ENCODE peak calls at places on chromosomes 16 and 17, in seven cellular contexts. P, A, C, E, R, F and N are unnamed samples.

GRCh38 chr16:10644092-10644491 is 50.6 kb downstream of the TEKT5 start:
- DNase-seq in P (no peak), A (no peak), C (no peak), E (no peak), R (no peak), F (no peak), N (no peak)

GRCh38 chr17:14011740-14012405 is 57.4 kb upstream of the COX10 start:
- DNase-seq in P (no peak), A (no peak), C (peak), E (no peak), R (no peak), F (no peak), N (no peak)

GRCh38 chr16:87931504-87931903 is 4.8 kb downstream of the CA5A start:
- DNase-seq in P (no peak), A (no peak), C (no peak), E (no peak), R (peak), F (no peak), N (no peak)

GRCh38 chr17:29826045-29826692 is 103.9 kb downstream of the SSH2 start:
- DNase-seq in P (no peak), A (no peak), C (no peak), E (no peak), R (no peak), F (no peak), N (no peak)

GRCh38 chr17:7513850-7514419 is 29.8 kb downstream of the POLR2A start:
- DNase-seq in P (no peak), A (no peak), C (no peak), E (no peak), R (no peak), F (peak), N (no peak)

GRCh38 chr16:89957214-89957785 is 8.7 kb downstream of the DEF8 start:
- DNase-seq in P (no peak), A (no peak), C (no peak), E (no peak), R (no peak), F (no peak), N (no peak)

GRCh38 chr17:68019336-68019674 is 16.2 kb upstream of the KPNA2 start:
- DNase-seq in P (no peak), A (no peak), C (no peak), E (no peak), R (no peak), F (no peak), N (no peak)

GRCh38 chr17:7380321-7380720 is 568 bp upstream of the TNK1 start:
- DNase-seq in P (no peak), A (peak), C (peak), E (peak), R (peak), F (no peak), N (no peak)

GRCh38 chr17:79027274-79027924 is 3.4 kb downstream of the C1QTNF1 start:
- DNase-seq in P (no peak), A (no peak), C (peak), E (no peak), R (no peak), F (peak), N (no peak)

GRCh38 chr16:50066482-50067289 is 916 bp downstream of the HEATR3 start:
- DNase-seq in P (no peak), A (no peak), C (no peak), E (no peak), R (no peak), F (no peak), N (no peak)

GRCh38 chr17:30321314-30321713 is 12.5 kb downstream of the TMIGD1 start:
- DNase-seq in P (no peak), A (no peak), C (no peak), E (no peak), R (no peak), F (no peak), N (peak)

GRCh38 chr17:64632606-64633005 is 29.5 kb downstream of the SMURF2 start:
- DNase-seq in P (no peak), A (no peak), C (no peak), E (no peak), R (peak), F (no peak), N (no peak)

GRCh38 chr16:705748-706188 is at the start of gene FBXL16:
- DNase-seq in P (no peak), A (no peak), C (no peak), E (no peak), R (no peak), F (no peak), N (no peak)

GRCh38 chr16:68384293-68385255 is 63.7 kb downstream of the SMPD3 start:
- DNase-seq in P (no peak), A (peak), C (no peak), E (no peak), R (no peak), F (no peak), N (no peak)

GRCh38 chr17:19357351-19358140 is 5.0 kb downstream of the B9D1 start:
- DNase-seq in P (no peak), A (no peak), C (no peak), E (no peak), R (no peak), F (no peak), N (no peak)

GRCh38 chr16:29806641-29807425 is 504 bp downstream of the MAZ start:
- DNase-seq in P (peak), A (peak), C (peak), E (no peak), R (peak), F (peak), N (no peak)

GRCh38 chr16:57069053-57069452 is 23.3 kb upstream of the CPNE2 start:
- DNase-seq in P (no peak), A (no peak), C (no peak), E (no peak), R (no peak), F (no peak), N (no peak)

GRCh38 chr16:14050297-14051027 is 20.7 kb upstream of the MRTFB start:
- DNase-seq in P (no peak), A (peak), C (no peak), E (no peak), R (peak), F (no peak), N (peak)

GRCh38 chr17:8822401-8823035 is 23.4 kb upstream of the MFSD6L start:
- DNase-seq in P (no peak), A (no peak), C (no peak), E (no peak), R (no peak), F (no peak), N (no peak)

GRCh38 chr17:68512967-68513474 is 791 bp downstream of the PRKAR1A start:
- DNase-seq in P (no peak), A (no peak), C (no peak), E (peak), R (peak), F (peak), N (peak)

GRCh38 chr16:6146874-6147425 is 1049.4 kb upstream of the EEF2KMT start:
- DNase-seq in P (no peak), A (peak), C (no peak), E (no peak), R (no peak), F (no peak), N (no peak)

GRCh38 chr17:11290814-11291213 is 49.8 kb downstream of the SHISA6 start:
- DNase-seq in P (no peak), A (no peak), C (no peak), E (no peak), R (no peak), F (no peak), N (no peak)

GRCh38 chr16:4733747-4734062 is 366 bp downstream of the ANKS3 start:
- DNase-seq in P (no peak), A (no peak), C (no peak), E (no peak), R (peak), F (no peak), N (no peak)

GRCh38 chr16:84176192-84177053 is 10.4 kb downstream of the TAF1C start:
- DNase-seq in P (no peak), A (no peak), C (no peak), E (no peak), R (no peak), F (no peak), N (no peak)

GRCh38 chr17:49198206-49198605 is 12.2 kb downstream of the GNGT2 start:
- DNase-seq in P (no peak), A (no peak), C (no peak), E (no peak), R (no peak), F (no peak), N (no peak)

GRCh38 chr17:27565874-27566672 is 64.9 kb upstream of the LGALS9 start:
- DNase-seq in P (no peak), A (no peak), C (no peak), E (no peak), R (peak), F (no peak), N (peak)

GRCh38 chr16:11740567-11740966 is 2.1 kb downstream of the TXNDC11 start:
- DNase-seq in P (no peak), A (no peak), C (no peak), E (no peak), R (no peak), F (no peak), N (no peak)

GRCh38 chr16:65118866-65119265 is 3.0 kb downstream of the CDH11 start:
- DNase-seq in P (no peak), A (no peak), C (no peak), E (no peak), R (peak), F (no peak), N (no peak)

GRCh38 chr17:65925606-65926307 is 266.2 kb downstream of the CEP112 start:
- DNase-seq in P (no peak), A (no peak), C (no peak), E (peak), R (peak), F (no peak), N (no peak)

GRCh38 chr17:75664099-75664549 is 2.8 kb downstream of the RECQL5 start:
- DNase-seq in P (peak), A (no peak), C (no peak), E (no peak), R (no peak), F (no peak), N (no peak)

GRCh38 chr17:7218774-7219173 is 862 bp downstream of the DLG4 start:
- DNase-seq in P (no peak), A (no peak), C (no peak), E (no peak), R (no peak), F (no peak), N (no peak)

GRCh38 chr17:76261421-76262215 is 3.5 kb upstream of the UBALD2 start:
- DNase-seq in P (peak), A (no peak), C (no peak), E (peak), R (peak), F (no peak), N (peak)

GRCh38 chr17:51004249-51004648 is 116.4 kb downstream of the SPAG9 start:
- DNase-seq in P (no peak), A (no peak), C (no peak), E (no peak), R (no peak), F (no peak), N (no peak)

GRCh38 chr16:73172621-73173312 is 124.8 kb upstream of the ZFHX3 start:
- DNase-seq in P (no peak), A (peak), C (peak), E (peak), R (peak), F (peak), N (peak)

GRCh38 chr17:312476-313148 is 40.0 kb downstream of the RPH3AL start:
- DNase-seq in P (no peak), A (no peak), C (no peak), E (no peak), R (no peak), F (no peak), N (no peak)

GRCh38 chr16:48244863-48245195 is 729 bp downstream of the LONP2 start:
- DNase-seq in P (no peak), A (no peak), C (no peak), E (peak), R (no peak), F (no peak), N (no peak)

GRCh38 chr17:64155751-64156544 is 26.0 kb upstream of the ERN1 start:
- DNase-seq in P (no peak), A (no peak), C (peak), E (peak), R (peak), F (peak), N (no peak)

GRCh38 chr17:37770631-37771518 is 26.0 kb upstream of the HNF1B start:
- DNase-seq in P (no peak), A (peak), C (peak), E (peak), R (peak), F (no peak), N (peak)
- TF ChIP-seq CTCF in P (peak), A (peak), C (peak), E (peak), R (peak), F (no peak), N (peak)

GRCh38 chr16:27285676-27286196 is 17.2 kb upstream of the NSMCE1 start:
- DNase-seq in P (no peak), A (no peak), C (peak), E (peak), R (no peak), F (no peak), N (no peak)

GRCh38 chr16:27275394-27275793 is 6.8 kb upstream of the NSMCE1 start:
- DNase-seq in P (no peak), A (no peak), C (no peak), E (no peak), R (no peak), F (no peak), N (no peak)

GRCh38 chr16:27284865-27285675 is 16.5 kb upstream of the NSMCE1 start:
- DNase-seq in P (peak), A (no peak), C (no peak), E (no peak), R (no peak), F (no peak), N (no peak)

GRCh38 chr16:27286446-27286845 is 17.9 kb upstream of the NSMCE1 start:
- DNase-seq in P (no peak), A (no peak), C (peak), E (peak), R (peak), F (no peak), N (peak)

GRCh38 chr16:27281285-27281684 is 12.7 kb upstream of the NSMCE1 start:
- DNase-seq in P (no peak), A (no peak), C (no peak), E (no peak), R (no peak), F (no peak), N (no peak)
- TF ChIP-seq CTCF in P (no peak), A (no peak), C (no peak), E (no peak), R (no peak), F (no peak), N (no peak)

DNA sequence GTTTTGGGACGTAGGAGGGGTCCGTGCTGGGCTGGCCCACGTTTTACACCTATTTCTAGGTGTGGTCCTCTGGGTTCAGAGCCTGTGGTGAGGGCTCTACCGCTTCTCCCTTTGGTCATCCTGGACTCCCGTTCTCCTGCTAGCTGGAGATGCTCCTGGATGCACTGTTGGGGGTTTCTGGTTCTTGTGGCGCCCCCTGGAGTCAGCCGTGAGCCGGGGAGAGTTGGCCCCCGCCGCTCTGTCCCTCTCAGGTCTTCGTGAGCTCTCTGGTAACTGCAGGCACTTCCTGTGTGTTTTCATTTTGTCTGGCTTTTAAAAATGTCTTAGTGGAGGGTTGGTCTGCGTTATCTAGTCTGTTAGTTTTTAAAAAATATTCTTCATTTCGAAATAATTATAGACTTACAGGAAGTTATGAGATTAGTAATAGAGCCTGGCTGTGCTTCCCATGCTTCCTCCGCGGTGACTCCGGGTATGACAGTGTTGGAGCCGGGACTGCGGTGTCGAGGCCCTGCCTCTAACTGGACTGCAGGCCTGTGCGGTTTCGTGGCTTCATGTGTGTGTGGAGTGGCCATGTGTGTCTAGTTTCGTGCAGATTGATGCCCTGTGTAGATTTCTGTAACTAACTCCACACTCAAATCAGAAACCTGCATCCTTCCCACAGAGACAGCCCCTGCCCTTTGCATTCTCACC is 78.0 kb upstream of the ZNF750 start:
- DNase-seq in P (no peak), A (peak), C (peak), E (peak), R (no peak), F (no peak), N (peak)
- TF ChIP-seq CTCF in P (peak), A (peak), C (peak), E (peak), R (peak), F (no peak), N (peak)

GRCh38 chr16:67277999-67278772 is 1.1 kb upstream of the PLEKHG4 start:
- DNase-seq in P (no peak), A (no peak), C (peak), E (peak), R (peak), F (no peak), N (peak)

GRCh38 chr16:67279296-67280089 is at the start of gene PLEKHG4:
- DNase-seq in P (peak), A (peak), C (peak), E (peak), R (peak), F (peak), N (peak)

GRCh38 chr16:67280090-67281015 is 1.0 kb downstream of the PLEKHG4 start:
- DNase-seq in P (no peak), A (no peak), C (no peak), E (no peak), R (no peak), F (no peak), N (no peak)

GRCh38 chr16:67277294-67277998 is 1.9 kb upstream of the PLEKHG4 start:
- DNase-seq in P (no peak), A (no peak), C (peak), E (peak), R (peak), F (peak), N (peak)

DNA sequence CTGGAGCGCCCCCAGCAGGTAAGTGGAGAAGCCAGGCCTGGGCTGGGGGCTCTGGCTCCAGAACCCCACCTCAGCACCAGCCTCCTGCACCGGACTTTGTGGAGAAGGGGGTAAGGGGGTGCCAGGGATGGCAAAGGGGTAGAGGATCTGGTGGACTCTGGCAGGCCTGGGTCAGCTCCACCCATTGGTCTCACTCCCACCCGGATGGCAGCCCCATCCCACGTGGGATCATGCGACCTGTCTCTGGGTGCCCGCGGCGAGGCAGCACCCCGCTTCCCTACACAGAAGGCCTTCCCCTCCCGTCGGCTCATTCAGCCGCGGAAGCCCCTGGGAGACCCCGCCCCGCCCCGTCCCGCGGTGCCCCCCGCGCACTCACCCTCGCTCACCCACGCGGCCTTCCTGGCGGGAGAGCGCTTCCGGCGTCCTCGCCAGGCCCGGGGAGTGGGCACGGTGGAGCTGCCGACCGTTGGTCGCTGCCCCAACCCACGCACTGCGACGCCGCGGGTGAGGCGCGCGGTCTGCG is 498 bp upstream of the PLEKHG4 start:
- DNase-seq in P (no peak), A (peak), C (peak), E (no peak), R (no peak), F (peak), N (no peak)
- TF ChIP-seq CTCF in P (peak), A (peak), C (no peak), E (no peak), R (peak), F (no peak), N (peak)

GRCh38 chr17:47852113-47852949 is 1.4 kb upstream of the SP6 start:
- DNase-seq in P (no peak), A (no peak), C (no peak), E (peak), R (no peak), F (no peak), N (no peak)

GRCh38 chr17:47853616-47854015 is 2.7 kb upstream of the SP6 start:
- DNase-seq in P (no peak), A (no peak), C (no peak), E (no peak), R (no peak), F (no peak), N (no peak)

GRCh38 chr17:47850373-47850691 is 631 bp downstream of the SP6 start:
- DNase-seq in P (no peak), A (no peak), C (no peak), E (no peak), R (no peak), F (no peak), N (no peak)

GRCh38 chr17:47851764-47852112 is 775 bp upstream of the SP6 start:
- DNase-seq in P (no peak), A (peak), C (no peak), E (no peak), R (no peak), F (no peak), N (no peak)

DNA sequence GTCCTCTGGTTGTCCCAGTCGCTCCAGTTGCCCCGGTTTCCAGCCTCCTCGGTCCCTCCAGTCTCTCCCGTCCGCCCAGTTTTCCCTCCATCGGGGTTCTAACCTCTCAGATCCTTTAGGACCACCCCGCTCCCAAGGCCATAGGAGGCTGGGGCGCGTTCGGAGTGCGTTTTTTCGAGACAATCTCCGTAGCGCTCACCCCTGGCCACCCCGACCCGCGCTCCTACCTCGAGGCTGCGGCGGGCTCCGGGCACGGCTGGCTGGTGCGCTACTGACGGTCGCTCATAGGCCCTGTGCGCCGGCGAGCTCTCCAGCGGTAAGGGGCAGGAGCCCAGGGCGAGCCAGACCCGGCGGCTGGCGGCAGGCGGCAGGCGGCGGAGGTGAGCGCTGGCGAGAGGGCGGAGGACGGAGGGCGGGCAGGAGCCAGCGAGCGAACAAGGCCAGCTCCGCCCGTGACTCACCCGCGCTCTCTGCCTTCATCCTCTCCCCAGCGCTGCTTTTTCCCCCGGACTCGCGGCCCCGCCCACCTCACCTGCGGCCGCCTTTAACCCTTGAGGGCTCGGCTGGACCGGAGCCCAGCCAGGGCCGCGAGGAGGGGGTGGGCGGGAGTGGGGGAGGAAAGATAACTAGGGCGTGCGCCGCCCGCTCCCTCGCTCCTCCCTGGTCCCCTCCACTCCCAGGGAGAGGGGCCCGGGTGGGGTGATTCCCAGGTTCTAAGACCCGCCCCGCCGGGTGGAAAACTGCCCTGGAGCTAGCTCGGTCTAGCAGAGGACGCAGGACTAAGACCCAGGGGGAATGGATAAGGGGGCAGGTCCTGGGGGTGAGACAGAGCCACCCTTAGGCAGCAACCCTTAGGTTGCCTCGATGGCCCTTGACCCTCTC is at the start of gene SP6:
- DNase-seq in P (no peak), A (peak), C (peak), E (peak), R (peak), F (peak), N (peak)
- TF ChIP-seq CTCF in P (no peak), A (peak), C (peak), E (no peak), R (no peak), F (peak), N (peak)